ENCODE peak calls at places on chromosome 1, in nine cellular contexts. One of them, this sample, is unnamed.

GRCh38 chr1:165129568-165130164 is 226.8 kb downstream of the LMX1A start:
- DNase-seq in occipital lobe: peak; percentile 24
- DNase-seq in activated gamma-delta T cell treated with anti-CD3 and anti-CD28 coated beads, Interleukin-2, amount 50 U/mL, for 16 hours: no peak
- DNase-seq in posterior cingulate gyrus: peak; percentile 64
- DNase-seq in H54: peak; percentile 19
- DNase-seq in naive thymus-derived CD4-positive, alpha-beta T cell: no peak
- DNase-seq in fibroblast of pulmonary artery: peak; percentile 42
- DNase-seq in amygdala: peak; percentile 65
- DNase-seq in mucosa of descending colon: peak; percentile 79
- DNase-seq in this sample: peak; percentile 72

GRCh38 chr1:44636711-44637589 is 37.3 kb downstream of the TMEM53 start:
- DNase-seq in amygdala: no peak
- DNase-seq in mucosa of descending colon: no peak
- DNase-seq in fibroblast of pulmonary artery: no peak
- DNase-seq in activated gamma-delta T cell treated with anti-CD3 and anti-CD28 coated beads, Interleukin-2, amount 50 U/mL, for 16 hours: no peak
- DNase-seq in naive thymus-derived CD4-positive, alpha-beta T cell: no peak
- DNase-seq in occipital lobe: no peak
- DNase-seq in posterior cingulate gyrus: no peak
- DNase-seq in H54: peak; percentile 32
- DNase-seq in this sample: no peak

GRCh38 chr1:46643368-46643775 is 24.8 kb downstream of the ATPAF1 start:
- DNase-seq in posterior cingulate gyrus: no peak
- DNase-seq in occipital lobe: no peak
- DNase-seq in naive thymus-derived CD4-positive, alpha-beta T cell: no peak
- DNase-seq in H54: peak; percentile 52
- DNase-seq in fibroblast of pulmonary artery: peak; percentile 79
- DNase-seq in activated gamma-delta T cell treated with anti-CD3 and anti-CD28 coated beads, Interleukin-2, amount 50 U/mL, for 16 hours: no peak
- DNase-seq in amygdala: no peak
- DNase-seq in mucosa of descending colon: peak; percentile 25
- DNase-seq in this sample: no peak

GRCh38 chr1:110524311-110525249 is 5.6 kb upstream of the KCNA10 start:
- DNase-seq in naive thymus-derived CD4-positive, alpha-beta T cell: peak; percentile 17
- DNase-seq in occipital lobe: no peak
- DNase-seq in fibroblast of pulmonary artery: peak; percentile 59
- DNase-seq in amygdala: peak; percentile 62
- DNase-seq in activated gamma-delta T cell treated with anti-CD3 and anti-CD28 coated beads, Interleukin-2, amount 50 U/mL, for 16 hours: peak; percentile 19
- DNase-seq in posterior cingulate gyrus: peak; percentile 75
- DNase-seq in mucosa of descending colon: peak; percentile 25
- DNase-seq in H54: peak; percentile 48
- DNase-seq in this sample: peak; percentile 38

GRCh38 chr1:54188291-54188690 is 11.5 kb downstream of the CYB5RL start:
- DNase-seq in posterior cingulate gyrus: no peak
- DNase-seq in H54: no peak
- DNase-seq in mucosa of descending colon: no peak
- DNase-seq in naive thymus-derived CD4-positive, alpha-beta T cell: no peak
- DNase-seq in occipital lobe: no peak
- DNase-seq in fibroblast of pulmonary artery: no peak
- DNase-seq in amygdala: no peak
- DNase-seq in activated gamma-delta T cell treated with anti-CD3 and anti-CD28 coated beads, Interleukin-2, amount 50 U/mL, for 16 hours: no peak
- DNase-seq in this sample: no peak

GRCh38 chr1:203663294-203663693 is 36.7 kb downstream of the ATP2B4 start:
- DNase-seq in naive thymus-derived CD4-positive, alpha-beta T cell: no peak
- DNase-seq in fibroblast of pulmonary artery: peak; percentile 76
- DNase-seq in mucosa of descending colon: no peak
- DNase-seq in occipital lobe: no peak
- DNase-seq in H54: peak; percentile 74
- DNase-seq in activated gamma-delta T cell treated with anti-CD3 and anti-CD28 coated beads, Interleukin-2, amount 50 U/mL, for 16 hours: no peak
- DNase-seq in amygdala: no peak
- DNase-seq in posterior cingulate gyrus: no peak
- DNase-seq in this sample: no peak

GRCh38 chr1:185495017-185495416 is 178.0 kb upstream of the IVNS1ABP start:
- DNase-seq in fibroblast of pulmonary artery: no peak
- DNase-seq in H54: no peak
- DNase-seq in amygdala: no peak
- DNase-seq in posterior cingulate gyrus: no peak
- DNase-seq in naive thymus-derived CD4-positive, alpha-beta T cell: no peak
- DNase-seq in mucosa of descending colon: no peak
- DNase-seq in occipital lobe: no peak
- DNase-seq in activated gamma-delta T cell treated with anti-CD3 and anti-CD28 coated beads, Interleukin-2, amount 50 U/mL, for 16 hours: no peak
- DNase-seq in this sample: no peak

GRCh38 chr1:30166194-30166593 is 557.2 kb downstream of the MATN1 start:
- DNase-seq in naive thymus-derived CD4-positive, alpha-beta T cell: no peak
- DNase-seq in mucosa of descending colon: no peak
- DNase-seq in fibroblast of pulmonary artery: no peak
- DNase-seq in H54: no peak
- DNase-seq in posterior cingulate gyrus: no peak
- DNase-seq in occipital lobe: no peak
- DNase-seq in activated gamma-delta T cell treated with anti-CD3 and anti-CD28 coated beads, Interleukin-2, amount 50 U/mL, for 16 hours: no peak
- DNase-seq in amygdala: no peak
- DNase-seq in this sample: no peak

GRCh38 chr1:154760469-154760933 is 109.6 kb downstream of the KCNN3 start:
- DNase-seq in mucosa of descending colon: peak; percentile 84
- DNase-seq in H54: no peak
- DNase-seq in naive thymus-derived CD4-positive, alpha-beta T cell: peak; percentile 74
- DNase-seq in amygdala: peak; percentile 22
- DNase-seq in posterior cingulate gyrus: peak; percentile 37
- DNase-seq in activated gamma-delta T cell treated with anti-CD3 and anti-CD28 coated beads, Interleukin-2, amount 50 U/mL, for 16 hours: peak; percentile 80
- DNase-seq in occipital lobe: no peak
- DNase-seq in fibroblast of pulmonary artery: peak; percentile 10
- DNase-seq in this sample: peak; percentile 85

GRCh38 chr1:26993237-26994019 is at the start of gene TRNP1:
- DNase-seq in H54: peak; percentile 78
- DNase-seq in fibroblast of pulmonary artery: peak; percentile 78
- DNase-seq in mucosa of descending colon: peak; percentile 73
- DNase-seq in occipital lobe: peak; percentile 69
- DNase-seq in naive thymus-derived CD4-positive, alpha-beta T cell: peak; percentile 66
- DNase-seq in amygdala: peak; percentile 81
- DNase-seq in activated gamma-delta T cell treated with anti-CD3 and anti-CD28 coated beads, Interleukin-2, amount 50 U/mL, for 16 hours: peak; percentile 40
- DNase-seq in posterior cingulate gyrus: peak; percentile 70
- DNase-seq in this sample: peak; percentile 83

GRCh38 chr1:101164776-101165175 is 72.0 kb upstream of the S1PR1 start:
- DNase-seq in amygdala: no peak
- DNase-seq in posterior cingulate gyrus: no peak
- DNase-seq in H54: no peak
- DNase-seq in activated gamma-delta T cell treated with anti-CD3 and anti-CD28 coated beads, Interleukin-2, amount 50 U/mL, for 16 hours: no peak
- DNase-seq in fibroblast of pulmonary artery: no peak
- DNase-seq in naive thymus-derived CD4-positive, alpha-beta T cell: no peak
- DNase-seq in mucosa of descending colon: no peak
- DNase-seq in occipital lobe: no peak
- DNase-seq in this sample: no peak

GRCh38 chr1:35931424-35932157 is 686 bp downstream of the AGO3 start:
- DNase-seq in mucosa of descending colon: peak; percentile 56
- DNase-seq in posterior cingulate gyrus: no peak
- DNase-seq in amygdala: peak; percentile 22
- DNase-seq in H54: no peak
- DNase-seq in activated gamma-delta T cell treated with anti-CD3 and anti-CD28 coated beads, Interleukin-2, amount 50 U/mL, for 16 hours: no peak
- DNase-seq in occipital lobe: no peak
- DNase-seq in fibroblast of pulmonary artery: no peak
- DNase-seq in naive thymus-derived CD4-positive, alpha-beta T cell: peak; percentile 23
- DNase-seq in this sample: peak; percentile 40

GRCh38 chr1:22139066-22139594 is 3.8 kb downstream of the WNT4 start:
- DNase-seq in mucosa of descending colon: no peak
- DNase-seq in posterior cingulate gyrus: no peak
- DNase-seq in naive thymus-derived CD4-positive, alpha-beta T cell: no peak
- DNase-seq in H54: no peak
- DNase-seq in occipital lobe: no peak
- DNase-seq in fibroblast of pulmonary artery: no peak
- DNase-seq in activated gamma-delta T cell treated with anti-CD3 and anti-CD28 coated beads, Interleukin-2, amount 50 U/mL, for 16 hours: no peak
- DNase-seq in amygdala: no peak
- DNase-seq in this sample: no peak

GRCh38 chr1:110186558-110186957 is 23.6 kb upstream of the KCNC4 start:
- DNase-seq in fibroblast of pulmonary artery: no peak
- DNase-seq in amygdala: no peak
- DNase-seq in H54: no peak
- DNase-seq in occipital lobe: no peak
- DNase-seq in mucosa of descending colon: no peak
- DNase-seq in naive thymus-derived CD4-positive, alpha-beta T cell: no peak
- DNase-seq in posterior cingulate gyrus: no peak
- DNase-seq in activated gamma-delta T cell treated with anti-CD3 and anti-CD28 coated beads, Interleukin-2, amount 50 U/mL, for 16 hours: no peak
- DNase-seq in this sample: no peak